ENCODE peak calls at places on chromosomes 12 and 14, in nine cellular contexts. C is suprapubic skin, Y is fibroblast of mammary gland, W is HFFc6, Z is left lung, V is HepG2, I is AG10803, Q is left ventricle myocardium inferior, J is fibroblast of villous mesenchyme. T is an unnamed sample.

GRCh38 chr12:115810166-115810565 is 467.3 kb downstream of the MED13L start:
- DNase-seq in C (no peak), Y (peak), W (no peak), Z (no peak), V (no peak), I (no peak), Q (no peak), J (no peak), T (no peak)

GRCh38 chr14:93648440-93649168 is 139.7 kb downstream of the PRIMA1 start:
- DNase-seq in C (no peak), Y (peak), W (no peak), Z (no peak), V (peak), I (no peak), Q (no peak), J (no peak), T (no peak)

GRCh38 chr12:64088431-64089349 is 133.4 kb downstream of the KICS2 start:
- DNase-seq in C (no peak), Y (peak), W (peak), Z (peak), V (peak), I (peak), Q (peak), J (peak), T (no peak)

GRCh38 chr14:36522347-36522971 is 2.4 kb upstream of the NKX2-1 start:
- DNase-seq in C (no peak), Y (no peak), W (no peak), Z (no peak), V (no peak), I (no peak), Q (no peak), J (no peak), T (no peak)

GRCh38 chr12:123900898-123901376 is 71.7 kb downstream of the CCDC92 start:
- DNase-seq in C (no peak), Y (peak), W (no peak), Z (no peak), V (no peak), I (no peak), Q (no peak), J (no peak), T (no peak)

GRCh38 chr14:54206477-54206876 is 190.3 kb upstream of the CDKN3 start:
- DNase-seq in C (no peak), Y (no peak), W (no peak), Z (no peak), V (no peak), I (no peak), Q (no peak), J (peak), T (no peak)

GRCh38 chr14:51342226-51342625 is 102.2 kb downstream of the TMX1 start:
- DNase-seq in C (no peak), Y (no peak), W (no peak), Z (no peak), V (peak), I (no peak), Q (no peak), J (no peak), T (no peak)

GRCh38 chr14:29906256-29906885 is 21.3 kb downstream of the PRKD1 start:
- DNase-seq in C (no peak), Y (peak), W (peak), Z (peak), V (peak), I (no peak), Q (no peak), J (peak), T (no peak)

GRCh38 chr12:14138495-14138894 is 157.1 kb upstream of the GRIN2B start:
- DNase-seq in C (no peak), Y (no peak), W (no peak), Z (no peak), V (no peak), I (no peak), Q (no peak), J (no peak), T (no peak)

GRCh38 chr12:115963030-115963480 is 314.4 kb downstream of the MED13L start:
- DNase-seq in C (no peak), Y (peak), W (peak), Z (no peak), V (no peak), I (peak), Q (no peak), J (peak), T (no peak)

GRCh38 chr14:22084393-22085281 is 411.0 kb upstream of the OR4E1 start:
- DNase-seq in C (no peak), Y (peak), W (peak), Z (no peak), V (peak), I (peak), Q (no peak), J (peak), T (no peak)

GRCh38 chr12:115660211-115660805 is 617.2 kb downstream of the MED13L start:
- DNase-seq in C (no peak), Y (peak), W (peak), Z (no peak), V (no peak), I (peak), Q (peak), J (peak), T (no peak)

GRCh38 chr12:14578646-14579045 is 11.0 kb upstream of the PLBD1 start:
- DNase-seq in C (no peak), Y (no peak), W (no peak), Z (no peak), V (no peak), I (no peak), Q (no peak), J (no peak), T (no peak)

GRCh38 chr12:54240129-54240528 is 39.8 kb downstream of the CBX5 start:
- DNase-seq in C (no peak), Y (no peak), W (no peak), Z (no peak), V (no peak), I (no peak), Q (no peak), J (no peak), T (no peak)

GRCh38 chr12:15522574-15523187 is 200.4 kb downstream of the PTPRO start:
- DNase-seq in C (no peak), Y (peak), W (peak), Z (no peak), V (peak), I (peak), Q (no peak), J (peak), T (no peak)

GRCh38 chr14:22225526-22226133 is 363.4 kb downstream of the DAD1 start:
- DNase-seq in C (no peak), Y (no peak), W (peak), Z (no peak), V (no peak), I (peak), Q (no peak), J (peak), T (no peak)

GRCh38 chr14:60965402-60965801 is 15.5 kb downstream of the TRMT5 start:
- DNase-seq in C (no peak), Y (peak), W (peak), Z (no peak), V (no peak), I (peak), Q (no peak), J (peak), T (no peak)

GRCh38 chr12:92363295-92364146 is 217.9 kb upstream of the BTG1 start:
- DNase-seq in C (no peak), Y (peak), W (peak), Z (peak), V (no peak), I (peak), Q (peak), J (peak), T (no peak)

GRCh38 chr12:66196806-66197205 is 7.8 kb downstream of the IRAK3 start:
- DNase-seq in C (no peak), Y (no peak), W (no peak), Z (no peak), V (no peak), I (no peak), Q (no peak), J (no peak), T (no peak)

GRCh38 chr14:22715186-22715812 is 51.2 kb upstream of the OXA1L start:
- DNase-seq in C (no peak), Y (no peak), W (no peak), Z (no peak), V (no peak), I (no peak), Q (no peak), J (no peak), T (no peak)

GRCh38 chr12:74598819-74599218 is 61.2 kb downstream of the ATXN7L3B start:
- DNase-seq in C (no peak), Y (no peak), W (no peak), Z (no peak), V (no peak), I (no peak), Q (no peak), J (no peak), T (no peak)

GRCh38 chr12:49039421-49040363 is 20.9 kb downstream of the KMT2D start:
- DNase-seq in C (no peak), Y (no peak), W (no peak), Z (no peak), V (no peak), I (no peak), Q (no peak), J (no peak), T (no peak)

GRCh38 chr14:100406505-100407131 is 83.5 kb downstream of the SLC25A47 start:
- DNase-seq in C (no peak), Y (peak), W (no peak), Z (no peak), V (peak), I (peak), Q (no peak), J (peak), T (no peak)

GRCh38 chr12:130041983-130042812 is 120.1 kb upstream of the FZD10 start:
- DNase-seq in C (peak), Y (no peak), W (no peak), Z (no peak), V (no peak), I (no peak), Q (no peak), J (no peak), T (no peak)

GRCh38 chr14:68690106-68690960 is 102.5 kb downstream of the ZFP36L1 start:
- DNase-seq in C (peak), Y (peak), W (no peak), Z (no peak), V (no peak), I (no peak), Q (no peak), J (no peak), T (no peak)

GRCh38 chr12:57027805-57028153 is 11.4 kb upstream of the TAC3 start:
- DNase-seq in C (no peak), Y (no peak), W (no peak), Z (no peak), V (no peak), I (no peak), Q (no peak), J (no peak), T (no peak)

GRCh38 chr12:102976609-102977280 is 19.3 kb downstream of the ASCL1 start:
- DNase-seq in C (no peak), Y (no peak), W (no peak), Z (no peak), V (no peak), I (no peak), Q (no peak), J (no peak), T (no peak)

GRCh38 chr12:109771746-109772621 is 58.4 kb downstream of the FAM222A start:
- DNase-seq in C (peak), Y (no peak), W (no peak), Z (no peak), V (no peak), I (no peak), Q (no peak), J (no peak), T (no peak)

GRCh38 chr14:99156026-99156425 is 116.0 kb downstream of the BCL11B start:
- DNase-seq in C (peak), Y (no peak), W (no peak), Z (no peak), V (no peak), I (no peak), Q (no peak), J (no peak), T (no peak)

GRCh38 chr12:106415134-106415533 is 57.6 kb downstream of the POLR3B start:
- DNase-seq in C (no peak), Y (peak), W (peak), Z (no peak), V (no peak), I (peak), Q (no peak), J (peak), T (no peak)

GRCh38 chr14:51576112-51576420 is 75.6 kb upstream of the FRMD6 start:
- DNase-seq in C (no peak), Y (peak), W (no peak), Z (no peak), V (peak), I (peak), Q (no peak), J (peak), T (no peak)

GRCh38 chr12:50505945-50506344 is 1.2 kb downstream of the DIP2B start:
- DNase-seq in C (no peak), Y (peak), W (no peak), Z (peak), V (no peak), I (no peak), Q (no peak), J (peak), T (no peak)

GRCh38 chr12:66247741-66248140 is 54.6 kb upstream of the HELB start:
- DNase-seq in C (no peak), Y (no peak), W (no peak), Z (no peak), V (no peak), I (peak), Q (no peak), J (no peak), T (no peak)

GRCh38 chr12:18387706-18388105 is 126.4 kb downstream of the PIK3C2G start:
- DNase-seq in C (no peak), Y (no peak), W (no peak), Z (no peak), V (no peak), I (no peak), Q (no peak), J (no peak), T (no peak)

GRCh38 chr14:101774006-101774755 is 12.7 kb downstream of the PPP2R5C start:
- DNase-seq in C (no peak), Y (no peak), W (no peak), Z (no peak), V (no peak), I (no peak), Q (no peak), J (no peak), T (no peak)

GRCh38 chr12:118495296-118495695 is 118.9 kb downstream of the SUDS3 start:
- DNase-seq in C (no peak), Y (no peak), W (no peak), Z (no peak), V (no peak), I (no peak), Q (no peak), J (no peak), T (no peak)

GRCh38 chr14:77721437-77721836 is 13.5 kb downstream of the SLIRP start:
- DNase-seq in C (no peak), Y (no peak), W (no peak), Z (no peak), V (no peak), I (no peak), Q (no peak), J (no peak), T (no peak)

GRCh38 chr12:72570601-72571000 is 298.4 kb downstream of the TRHDE start:
- DNase-seq in C (no peak), Y (no peak), W (no peak), Z (no peak), V (peak), I (no peak), Q (no peak), J (no peak), T (no peak)
- TF ChIP-seq CTCF in C (no peak), Y (no peak), W (peak), Z (no peak), V (peak), I (no peak), Q (no peak), J (no peak), T (no peak)

GRCh38 chr12:2681426-2682205 is 113.2 kb upstream of the FKBP4 start:
- DNase-seq in C (peak), Y (no peak), W (no peak), Z (no peak), V (no peak), I (no peak), Q (no peak), J (no peak), T (no peak)

GRCh38 chr12:2679816-2680675 is 114.7 kb upstream of the FKBP4 start:
- DNase-seq in C (peak), Y (no peak), W (no peak), Z (no peak), V (no peak), I (no peak), Q (no peak), J (no peak), T (no peak)

GRCh38 chr12:2680676-2681039 is 114.1 kb upstream of the FKBP4 start:
- DNase-seq in C (peak), Y (no peak), W (no peak), Z (no peak), V (no peak), I (no peak), Q (no peak), J (no peak), T (no peak)

GRCh38 chr12:2683283-2684025 is 111.3 kb upstream of the FKBP4 start:
- DNase-seq in C (peak), Y (peak), W (no peak), Z (no peak), V (no peak), I (peak), Q (no peak), J (no peak), T (no peak)

GRCh38 chr12:2682301-2683282 is 112.2 kb upstream of the FKBP4 start:
- DNase-seq in C (peak), Y (peak), W (peak), Z (no peak), V (peak), I (peak), Q (no peak), J (peak), T (no peak)
- TF ChIP-seq CTCF in C (no peak), Y (peak), W (peak), Z (no peak), V (peak), I (peak), Q (peak), J (no peak), T (no peak)

DNA sequence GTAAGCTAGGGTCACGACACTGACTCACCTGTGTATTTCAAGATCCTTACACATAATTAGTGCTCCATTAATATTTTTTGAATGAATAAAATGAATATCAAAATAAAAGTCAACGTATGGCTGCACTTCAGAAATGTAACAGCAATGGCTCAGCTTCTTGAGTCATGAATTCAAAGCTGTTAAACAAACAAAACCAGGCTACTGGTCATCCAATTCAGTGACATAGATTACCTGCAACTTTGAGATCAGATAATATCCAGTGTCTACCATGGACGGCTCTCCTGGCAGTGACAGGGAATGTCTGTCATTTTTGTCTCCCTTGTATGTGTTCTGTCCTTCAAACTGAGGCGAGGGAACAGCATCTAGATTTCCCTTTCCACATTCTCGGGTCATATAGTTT is 225.6 kb downstream of the EFCAB11 start:
- DNase-seq in C (no peak), Y (no peak), W (no peak), Z (no peak), V (no peak), I (no peak), Q (no peak), J (no peak), T (no peak)
- TF ChIP-seq CTCF in C (no peak), Y (no peak), W (no peak), Z (no peak), V (no peak), I (no peak), Q (no peak), J (no peak), T (no peak)

GRCh38 chr12:47649381-47649780 is 56.4 kb downstream of the RPAP3 start:
- DNase-seq in C (no peak), Y (no peak), W (no peak), Z (no peak), V (no peak), I (no peak), Q (no peak), J (no peak), T (no peak)

GRCh38 chr12:47648056-47648579 is 57.7 kb downstream of the RPAP3 start:
- DNase-seq in C (no peak), Y (no peak), W (no peak), Z (no peak), V (no peak), I (no peak), Q (no peak), J (no peak), T (no peak)

GRCh38 chr12:47650469-47650868 is 55.4 kb downstream of the RPAP3 start:
- DNase-seq in C (no peak), Y (no peak), W (peak), Z (no peak), V (no peak), I (no peak), Q (no peak), J (peak), T (no peak)

GRCh38 chr12:47651368-47652254 is 54.2 kb downstream of the RPAP3 start:
- DNase-seq in C (peak), Y (peak), W (peak), Z (peak), V (peak), I (peak), Q (peak), J (peak), T (no peak)

DNA sequence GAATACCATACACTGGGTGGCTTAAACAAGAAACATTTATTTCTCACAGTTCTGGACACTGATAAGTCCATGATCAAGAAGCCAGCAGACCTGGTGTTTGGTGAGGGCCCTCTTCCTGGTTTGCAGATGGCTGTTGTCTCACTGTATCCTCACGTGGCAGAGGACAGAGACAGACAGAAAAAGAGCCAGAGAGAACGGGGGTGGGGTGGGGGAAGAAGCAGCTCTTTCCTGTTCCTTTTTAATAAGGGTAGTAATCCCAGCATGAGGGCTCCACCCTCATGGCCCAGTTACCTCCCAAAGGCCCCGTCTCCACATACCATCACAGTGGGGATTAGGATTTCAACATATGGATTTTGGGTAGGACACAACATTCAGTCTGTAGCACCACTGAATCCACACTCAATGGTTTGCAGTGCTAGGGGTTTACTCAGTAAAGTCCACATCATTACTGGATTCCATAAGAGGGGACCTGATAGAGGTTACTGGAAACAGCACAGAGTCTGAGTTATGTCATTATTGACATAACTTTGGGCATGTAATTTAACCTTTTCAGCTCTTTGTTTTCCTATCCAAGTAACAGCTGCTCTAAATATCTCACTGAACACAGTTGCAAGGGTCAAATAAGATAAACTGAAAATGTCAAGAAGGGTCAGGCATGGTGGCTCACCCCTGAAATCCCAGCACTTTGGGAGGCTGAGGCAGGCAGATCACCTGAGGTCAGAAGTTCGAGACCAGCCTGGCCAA is 53.2 kb downstream of the RPAP3 start:
- DNase-seq in C (no peak), Y (no peak), W (no peak), Z (no peak), V (peak), I (no peak), Q (peak), J (peak), T (no peak)
- TF ChIP-seq CTCF in C (no peak), Y (no peak), W (no peak), Z (no peak), V (no peak), I (no peak), Q (no peak), J (no peak), T (no peak)

T was measured in omental fat pad.